ENCODE peak calls at places on chromosomes 6 and 20, in five cellular contexts. J, I, Q, C and H are unnamed samples.

GRCh38 chr20:37686762-37687477 is 6.9 kb upstream of the CTNNBL1 start:
- DNase-seq in J (no peak), I (no peak), Q (no peak), C (no peak), H (no peak)

GRCh38 chr20:19099586-19100555 is 112.6 kb upstream of the SLC24A3 start:
- DNase-seq in J (no peak), I (no peak), Q (no peak), C (no peak), H (no peak)

GRCh38 chr6:33592595-33593413 is 12.7 kb upstream of the BAK1 start:
- DNase-seq in J (no peak), I (no peak), Q (peak), C (peak), H (peak)

GRCh38 chr20:3378138-3378537 is 29.3 kb downstream of the DNAAF9 start:
- DNase-seq in J (no peak), I (no peak), Q (no peak), C (no peak), H (no peak)

GRCh38 chr6:52590634-52590985 is 13.8 kb upstream of the TRAM2 start:
- DNase-seq in J (no peak), I (peak), Q (no peak), C (no peak), H (no peak)

GRCh38 chr6:18823782-18824386 is 436.7 kb downstream of the RNF144B start:
- DNase-seq in J (peak), I (peak), Q (peak), C (no peak), H (peak)

GRCh38 chr6:46207174-46207573 is 36.4 kb upstream of the ENPP5 start:
- DNase-seq in J (no peak), I (no peak), Q (no peak), C (no peak), H (no peak)

GRCh38 chr6:48318670-48319069 is 207.7 kb upstream of the PTCHD4 start:
- DNase-seq in J (no peak), I (no peak), Q (no peak), C (no peak), H (no peak)

GRCh38 chr6:70257874-70258273 is 45.0 kb downstream of the COL9A1 start:
- DNase-seq in J (no peak), I (no peak), Q (no peak), C (no peak), H (no peak)

GRCh38 chr6:5112065-5112799 is 27.1 kb downstream of the PPP1R3G start:
- DNase-seq in J (peak), I (no peak), Q (no peak), C (no peak), H (no peak)

GRCh38 chr6:53233309-53233708 is 84.7 kb upstream of the GCM1 start:
- DNase-seq in J (no peak), I (no peak), Q (no peak), C (no peak), H (no peak)

GRCh38 chr6:137731600-137731959 is 135.5 kb upstream of the TNFAIP3 start:
- DNase-seq in J (no peak), I (peak), Q (no peak), C (no peak), H (no peak)

GRCh38 chr6:142965164-142965563 is 20.2 kb upstream of the HIVEP2 start:
- DNase-seq in J (no peak), I (no peak), Q (no peak), C (no peak), H (no peak)

GRCh38 chr20:52923123-52923543 is 49.0 kb upstream of the TSHZ2 start:
- DNase-seq in J (no peak), I (no peak), Q (no peak), C (no peak), H (peak)

GRCh38 chr6:35634316-35634715 is 54.4 kb downstream of the FKBP5 start:
- DNase-seq in J (no peak), I (no peak), Q (no peak), C (no peak), H (no peak)

GRCh38 chr6:169651498-169651897 is 50.3 kb downstream of the WDR27 start:
- DNase-seq in J (no peak), I (no peak), Q (no peak), C (no peak), H (no peak)

GRCh38 chr6:5537132-5537531 is 275.8 kb downstream of the FARS2 start:
- DNase-seq in J (no peak), I (no peak), Q (no peak), C (no peak), H (no peak)

GRCh38 chr20:63435552-63435951 is 36.9 kb downstream of the KCNQ2 start:
- DNase-seq in J (no peak), I (no peak), Q (no peak), C (no peak), H (no peak)

GRCh38 chr6:26358511-26358981 is 6.5 kb upstream of the BTN3A2 start:
- DNase-seq in J (no peak), I (no peak), Q (no peak), C (peak), H (no peak)

GRCh38 chr20:38877483-38877882 is 48.7 kb upstream of the FAM83D start:
- DNase-seq in J (no peak), I (no peak), Q (no peak), C (no peak), H (no peak)

GRCh38 chr6:118581489-118581959 is 33.4 kb downstream of the PLN start:
- DNase-seq in J (no peak), I (no peak), Q (peak), C (no peak), H (no peak)

GRCh38 chr6:68196645-68197044 is 438.4 kb upstream of the ADGRB3 start:
- DNase-seq in J (peak), I (peak), Q (peak), C (no peak), H (peak)

GRCh38 chr6:148790404-148790803 is 43.6 kb downstream of the UST start:
- DNase-seq in J (no peak), I (no peak), Q (no peak), C (no peak), H (no peak)

GRCh38 chr6:15320683-15321082 is 74.8 kb downstream of the JARID2 start:
- DNase-seq in J (peak), I (no peak), Q (no peak), C (no peak), H (no peak)

GRCh38 chr6:27687154-27688013 is 214.5 kb upstream of the ZNF184 start:
- DNase-seq in J (peak), I (peak), Q (peak), C (peak), H (peak)

GRCh38 chr6:138036111-138036510 is 71.1 kb downstream of the PERP start:
- DNase-seq in J (no peak), I (no peak), Q (no peak), C (no peak), H (peak)

GRCh38 chr6:26025047-26025893 is 62.0 kb upstream of the HFE start:
- DNase-seq in J (peak), I (peak), Q (peak), C (no peak), H (no peak)

GRCh38 chr20:47681977-47682812 is 103.1 kb downstream of the SULF2 start:
- DNase-seq in J (peak), I (peak), Q (no peak), C (no peak), H (no peak)

GRCh38 chr20:47678536-47678935 is 106.7 kb downstream of the SULF2 start:
- DNase-seq in J (no peak), I (no peak), Q (no peak), C (no peak), H (no peak)

GRCh38 chr20:47682916-47683315 is 102.4 kb downstream of the SULF2 start:
- DNase-seq in J (no peak), I (no peak), Q (no peak), C (no peak), H (no peak)

GRCh38 chr20:47679462-47679861 is 105.8 kb downstream of the SULF2 start:
- DNase-seq in J (no peak), I (no peak), Q (no peak), C (no peak), H (no peak)

GRCh38 chr20:47680804-47681529 is 104.3 kb downstream of the SULF2 start:
- DNase-seq in J (no peak), I (peak), Q (no peak), C (no peak), H (no peak)
- TF ChIP-seq JUNB in J (no peak), I (no peak), Q (no peak), C (no peak), H (no peak)

GRCh38 chr6:159971341-159972178 is 2.7 kb downstream of the IGF2R start:
- DNase-seq in J (no peak), I (no peak), Q (no peak), C (no peak), H (no peak)

GRCh38 chr6:159974932-159975331 is 6.0 kb downstream of the IGF2R start:
- DNase-seq in J (no peak), I (no peak), Q (no peak), C (no peak), H (no peak)

GRCh38 chr6:159972506-159973268 is 3.8 kb downstream of the IGF2R start:
- DNase-seq in J (no peak), I (no peak), Q (no peak), C (no peak), H (no peak)

GRCh38 chr6:159973951-159974350 is 5.1 kb downstream of the IGF2R start:
- DNase-seq in J (peak), I (peak), Q (no peak), C (no peak), H (no peak)

GRCh38 chr6:159973406-159973805 is 4.5 kb downstream of the IGF2R start:
- DNase-seq in J (no peak), I (no peak), Q (no peak), C (no peak), H (no peak)
- TF ChIP-seq JUNB in J (no peak), I (no peak), Q (no peak), C (no peak), H (no peak)

DNA sequence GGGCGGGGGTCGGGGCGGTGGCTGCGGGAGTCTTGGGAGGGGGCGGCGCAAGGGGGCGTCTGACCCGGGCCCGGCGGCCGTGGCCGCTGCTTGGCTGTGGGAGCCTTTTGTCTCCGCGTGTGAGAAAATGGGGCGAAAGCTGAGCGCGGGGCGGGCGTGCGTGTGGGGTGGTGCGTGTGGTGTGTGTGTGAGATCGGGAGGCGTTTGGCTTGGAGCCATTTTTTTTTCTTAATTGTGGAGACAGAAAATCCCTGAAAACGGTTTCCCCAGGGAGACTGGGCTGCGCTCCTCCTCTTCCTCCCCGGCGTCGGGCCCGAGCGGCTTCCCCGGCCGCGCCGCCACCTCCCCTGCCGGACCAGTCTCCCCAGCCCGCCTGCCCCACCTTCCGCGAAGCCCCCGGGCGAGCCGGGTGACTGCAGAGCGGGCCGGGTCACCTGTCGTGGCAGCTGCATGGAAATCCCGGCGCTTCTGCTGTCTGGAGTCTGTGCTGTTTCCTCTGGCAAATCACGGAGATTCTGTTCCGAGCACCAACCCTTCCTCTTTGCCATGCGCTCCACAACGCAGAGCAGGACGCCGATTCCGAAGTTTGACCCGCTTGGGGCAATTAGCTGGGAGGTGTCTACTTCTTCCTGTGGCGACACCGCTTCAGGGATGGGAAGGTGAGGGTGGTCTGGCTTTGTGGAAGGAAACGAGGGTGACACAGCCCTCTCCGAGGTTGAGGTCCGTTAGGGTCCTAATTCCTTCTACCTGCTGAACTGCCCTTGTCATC is 64.5 kb downstream of the GTF2H5 start:
- DNase-seq in J (peak), I (peak), Q (peak), C (no peak), H (peak)
- TF ChIP-seq JUNB in J (no peak), I (no peak), Q (no peak), C (no peak), H (no peak)

DNA sequence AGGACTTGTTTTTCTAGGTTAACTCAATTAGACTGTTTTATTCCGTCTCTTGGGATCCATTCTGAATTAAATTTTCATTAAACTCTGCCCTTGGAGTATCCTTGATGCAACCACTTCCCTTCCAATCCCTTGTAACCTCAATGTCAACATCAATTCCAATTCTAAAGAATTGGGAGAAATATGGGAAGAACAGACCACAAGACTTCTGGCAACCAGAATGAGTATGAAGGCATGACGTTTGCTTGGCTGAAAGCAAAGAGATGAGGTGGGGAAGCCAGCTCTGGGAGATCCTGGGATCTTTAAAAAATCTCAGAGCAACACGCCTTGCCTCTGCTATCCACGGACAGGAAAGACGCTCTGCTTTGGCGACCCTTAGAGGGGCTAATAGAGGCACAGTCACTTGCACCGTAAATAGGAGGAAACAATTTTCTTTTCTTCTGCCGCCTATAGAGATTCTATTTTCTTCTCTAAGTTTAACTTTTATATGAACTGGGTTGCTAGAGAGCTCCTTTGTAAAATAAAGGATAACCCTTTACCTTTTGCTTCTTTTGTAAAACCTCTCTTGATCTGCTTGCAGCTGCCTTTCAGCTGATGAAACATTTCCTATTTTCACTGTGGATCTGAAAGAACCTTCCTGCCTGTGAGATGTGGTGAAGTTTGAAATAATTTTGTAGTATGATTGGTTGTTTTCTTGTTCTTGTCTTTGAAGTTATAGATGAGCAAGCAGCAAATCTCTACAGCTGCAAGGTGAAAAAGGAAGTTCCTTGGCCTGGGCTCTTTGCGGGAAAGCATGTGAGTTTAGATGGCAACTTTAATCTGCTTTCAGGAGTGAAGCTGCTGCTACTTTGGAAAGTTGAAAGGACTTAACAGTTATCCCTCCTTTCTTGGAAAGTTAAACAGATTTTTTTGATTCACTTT is at the start of gene ASIP:
- DNase-seq in J (no peak), I (no peak), Q (no peak), C (no peak), H (peak)
- TF ChIP-seq JUNB in J (no peak), I (no peak), Q (no peak), C (no peak), H (no peak)

DNA sequence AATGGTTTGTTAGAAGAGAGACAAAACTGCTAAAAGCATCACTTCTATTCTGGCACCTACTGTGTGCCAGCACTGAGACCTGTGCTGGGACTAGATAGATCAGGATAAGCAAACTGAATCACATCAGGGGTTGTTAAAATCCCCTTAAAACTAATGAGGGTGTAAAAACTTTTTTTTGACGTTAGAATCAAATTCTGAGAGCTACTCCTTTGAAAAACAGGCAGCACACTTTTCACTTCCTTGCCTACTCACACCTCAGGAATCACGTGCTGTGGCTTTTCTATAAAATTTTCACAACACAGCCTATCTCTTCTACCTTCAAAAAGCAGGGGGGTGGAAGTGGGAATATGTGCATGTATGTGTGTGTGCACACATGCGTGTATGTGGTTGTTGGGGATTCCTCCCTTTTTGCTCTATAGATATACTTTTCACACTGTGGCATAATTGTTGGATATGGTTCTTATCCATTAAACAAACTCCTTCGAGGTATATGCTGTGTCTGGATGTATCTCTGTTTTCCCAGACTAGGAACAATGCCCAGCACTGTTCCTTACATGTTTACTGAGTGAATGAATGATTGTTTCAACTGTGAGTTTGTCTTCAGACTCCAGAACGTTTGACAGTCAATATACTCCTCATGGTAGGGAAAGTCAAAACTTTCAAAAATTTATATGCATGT is 105.4 kb downstream of the FYN start:
- DNase-seq in J (no peak), I (no peak), Q (no peak), C (no peak), H (no peak)
- TF ChIP-seq JUNB in J (no peak), I (no peak), Q (no peak), C (no peak), H (no peak)

GRCh38 chr6:127952831-127953230 is 52.0 kb upstream of the THEMIS start:
- DNase-seq in J (no peak), I (no peak), Q (no peak), C (no peak), H (no peak)
- TF ChIP-seq JUNB in J (no peak), I (no peak), Q (no peak), C (no peak), H (no peak)

GRCh38 chr6:42970859-42971612 is 7.9 kb downstream of the PEX6 start:
- DNase-seq in J (peak), I (peak), Q (peak), C (no peak), H (no peak)
- TF ChIP-seq JUNB in J (no peak), I (no peak), Q (peak), C (no peak), H (no peak)

DNA sequence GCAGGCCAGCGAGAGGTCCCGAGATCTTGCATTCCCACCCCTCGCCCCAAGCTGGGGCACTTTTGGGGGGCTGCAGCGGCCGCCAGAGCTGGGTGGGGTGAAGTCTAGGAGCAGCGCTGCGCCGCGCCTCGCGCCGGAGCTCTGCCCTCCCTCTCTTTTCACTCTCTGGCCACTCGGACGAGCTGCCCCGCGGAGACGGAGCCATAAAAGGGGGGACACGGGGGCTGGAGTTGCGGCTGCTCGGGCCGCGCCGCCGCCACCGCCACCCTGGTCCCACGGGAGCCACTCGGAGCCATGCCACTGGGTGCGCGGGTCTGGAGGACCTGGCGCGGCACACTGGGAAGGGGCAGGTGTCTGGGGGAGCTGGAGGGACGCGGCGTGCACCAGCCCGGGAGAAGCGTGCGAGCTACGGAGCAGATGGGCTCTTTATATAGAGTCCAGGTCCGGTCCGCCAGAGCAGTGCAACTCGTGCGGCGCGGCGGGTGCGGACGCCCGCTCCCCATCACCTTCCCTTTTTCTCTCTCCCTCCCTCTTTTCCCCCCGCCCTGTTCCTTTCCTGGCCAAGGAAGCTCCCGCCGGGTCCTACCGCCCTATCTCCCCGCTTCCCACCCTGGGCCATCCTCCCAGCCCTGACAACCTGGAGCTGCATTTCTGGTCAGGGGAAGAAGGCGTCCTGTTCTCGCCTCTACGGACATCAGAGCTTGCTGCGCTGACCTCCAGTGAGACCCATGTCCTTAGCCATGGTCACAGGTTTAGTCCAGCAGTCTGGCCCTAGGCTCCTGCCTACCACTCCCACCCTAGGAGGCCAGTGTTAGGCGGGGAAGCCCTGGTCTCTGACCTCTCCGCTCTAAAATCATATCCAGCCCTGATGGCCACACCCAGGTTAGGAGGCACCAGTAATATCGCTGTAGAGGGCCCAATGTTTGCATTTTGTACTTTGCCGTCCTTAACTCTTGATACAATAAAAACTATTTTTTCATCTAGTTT is 883 bp upstream of the HTR1B start:
- DNase-seq in J (peak), I (no peak), Q (no peak), C (no peak), H (peak)
- TF ChIP-seq JUNB in J (no peak), I (no peak), Q (no peak), C (no peak), H (no peak)